ENCODE peak calls at places on chromosomes 7 and 10, in six cellular contexts. X is cardiac muscle cell, K is tibial nerve, T is retina, H is SW480, R is lung. E is an unnamed sample.

GRCh38 chr7:66826649-66827048 is 86.1 kb downstream of the RABGEF1 start:
- DNase-seq in H (no peak), R (no peak), X (no peak), K (no peak), T (no peak), E (no peak)

GRCh38 chr7:70668606-70669358 is 463.2 kb upstream of the GALNT17 start:
- DNase-seq in R (no peak), X (no peak), T (no peak), H (no peak), K (no peak), E (no peak)

GRCh38 chr10:58952747-58953466 is 223.5 kb upstream of the PHYHIPL start:
- DNase-seq in T (peak; percentile 69), K (peak; percentile 91), X (peak; percentile 69), H (peak; percentile 36), R (no peak), E (no peak)

GRCh38 chr7:88490911-88491310 is 184.2 kb upstream of the STEAP4 start:
- DNase-seq in K (no peak), H (no peak), X (no peak), R (no peak), T (no peak), E (no peak)

GRCh38 chr7:142110098-142110497 is 1.4 kb upstream of the MGAM2 start:
- DNase-seq in T (no peak), R (no peak), K (no peak), X (no peak), H (no peak), E (no peak)

GRCh38 chr10:740936-741431 is 51.5 kb upstream of the DIP2C start:
- DNase-seq in K (no peak), T (no peak), X (no peak), R (no peak), H (no peak), E (no peak)

GRCh38 chr7:108650487-108650886 is 80.8 kb downstream of the DNAJB9 start:
- DNase-seq in K (no peak), R (no peak), H (no peak), T (no peak), X (peak; percentile 80), E (no peak)

GRCh38 chr7:92751902-92752901 is 84.2 kb downstream of the CDK6 start:
- DNase-seq in H (peak; percentile 47), K (no peak), X (peak; percentile 68), T (no peak), R (no peak), E (no peak)

GRCh38 chr7:137142376-137142775 is 201.2 kb downstream of the PTN start:
- DNase-seq in X (no peak), R (no peak), H (no peak), T (no peak), K (no peak), E (no peak)

GRCh38 chr7:23117841-23118240 is 12.3 kb downstream of the KLHL7 start:
- DNase-seq in T (no peak), H (no peak), K (no peak), X (no peak), R (no peak), E (no peak)

GRCh38 chr7:23106491-23106800 is 861 bp downstream of the KLHL7 start:
- DNase-seq in R (no peak), H (peak; percentile 73), X (no peak), T (no peak), K (peak; percentile 38), E (no peak)

GRCh38 chr10:99788598-99789259 is 6.3 kb downstream of the ABCC2 start:
- DNase-seq in R (peak; percentile 33), X (peak; percentile 98), H (no peak), T (no peak), K (peak; percentile 78), E (no peak)

GRCh38 chr10:10120671-10121070 is 897.0 kb upstream of the CELF2 start:
- DNase-seq in H (no peak), K (no peak), R (no peak), T (no peak), X (no peak), E (no peak)

GRCh38 chr7:65477326-65477725 is 103.7 kb downstream of the ZNF92 start:
- DNase-seq in X (peak; percentile 34), K (no peak), T (no peak), R (no peak), H (no peak), E (no peak)

GRCh38 chr7:128036226-128036940 is 5.1 kb upstream of the LRRC4 start:
- DNase-seq in X (no peak), R (no peak), T (no peak), H (no peak), K (no peak), E (no peak)

GRCh38 chr10:131645756-131646155 is 255.1 kb upstream of the PPP2R2D start:
- DNase-seq in X (no peak), T (no peak), K (no peak), H (no peak), R (no peak), E (no peak)

GRCh38 chr7:77866791-77867190 is 68.2 kb downstream of the PHTF2 start:
- DNase-seq in T (no peak), X (peak; percentile 62), K (no peak), R (no peak), H (peak; percentile 34), E (no peak)

GRCh38 chr7:22728416-22729029 is 1.5 kb downstream of the IL6 start:
- DNase-seq in X (peak; percentile 78), K (no peak), T (no peak), H (peak; percentile 77), R (no peak), E (no peak)

GRCh38 chr7:44150466-44150832 is 9.3 kb upstream of the MYL7 start:
- DNase-seq in H (no peak), T (no peak), X (no peak), K (no peak), R (no peak), E (no peak)

GRCh38 chr7:127154101-127154500 is 98.6 kb downstream of the GRM8 start:
- DNase-seq in R (no peak), T (no peak), H (peak; percentile 4), K (no peak), X (no peak), E (no peak)